ENCODE peak calls at places on chromosomes 7 and 10, in six cellular contexts. H is tibial artery, V is left ventricle myocardium inferior, R is neural crest cell, I is uterus, T is adrenal gland. M is an unnamed sample.

GRCh38 chr7:84092207-84092606 is 102.4 kb downstream of the SEMA3A start:
- DNase-seq in H (no peak), V (no peak), R (no peak), I (no peak), T (no peak), M (no peak)

GRCh38 chr7:8056431-8056830 is 87.8 kb downstream of the GLCCI1 start:
- DNase-seq in H (no peak), V (no peak), R (no peak), I (no peak), T (no peak), M (no peak)

GRCh38 chr7:77351539-77352004 is 64.6 kb downstream of the GSAP start:
- DNase-seq in H (no peak), V (peak; percentile 28), R (no peak), I (no peak), T (no peak), M (no peak)

GRCh38 chr10:127196227-127196954 is at the start of gene INSYN2A:
- DNase-seq in H (no peak), V (peak; percentile 32), R (peak; percentile 29), I (peak; percentile 42), T (no peak), M (no peak)

GRCh38 chr7:36115448-36116321 is 37.4 kb upstream of the EEPD1 start:
- DNase-seq in H (peak; percentile 75), V (peak; percentile 56), R (no peak), I (peak; percentile 77), T (peak; percentile 92), M (peak; percentile 76)

GRCh38 chr10:317219-317868 is 182.1 kb downstream of the ZMYND11 start:
- DNase-seq in H (no peak), V (peak; percentile 49), R (no peak), I (peak; percentile 36), T (peak; percentile 39), M (no peak)

GRCh38 chr7:134710854-134711624 is 64.4 kb downstream of the BPGM start:
- DNase-seq in H (no peak), V (no peak), R (no peak), I (no peak), T (no peak), M (no peak)

GRCh38 chr7:99384523-99384922 is 10.0 kb downstream of the ARPC1B start:
- DNase-seq in H (no peak), V (no peak), R (no peak), I (no peak), T (no peak), M (no peak)

GRCh38 chr7:121563177-121563576 is 167.1 kb upstream of the FAM3C start:
- DNase-seq in H (no peak), V (no peak), R (no peak), I (no peak), T (no peak), M (no peak)

GRCh38 chr7:101943306-101943705 is 125.9 kb downstream of the CUX1 start:
- DNase-seq in H (no peak), V (no peak), R (no peak), I (no peak), T (no peak), M (no peak)

GRCh38 chr7:55177589-55178261 is 158.9 kb downstream of the EGFR start:
- DNase-seq in H (no peak), V (peak; percentile 51), R (peak; percentile 14), I (no peak), T (no peak), M (no peak)

GRCh38 chr7:132937286-132937685 is 144.6 kb downstream of the CHCHD3 start:
- DNase-seq in H (no peak), V (no peak), R (no peak), I (no peak), T (no peak), M (no peak)

GRCh38 chr10:104330168-104331117 is 7.8 kb downstream of the ITPRIP start:
- DNase-seq in H (peak; percentile 87), V (no peak), R (no peak), I (peak; percentile 86), T (peak; percentile 67), M (no peak)

GRCh38 chr10:66834802-66835201 is 91.0 kb upstream of the LRRTM3 start:
- DNase-seq in H (no peak), V (no peak), R (no peak), I (no peak), T (no peak), M (no peak)

GRCh38 chr10:22479419-22479818 is 134.1 kb downstream of the SPAG6 start:
- DNase-seq in H (no peak), V (peak; percentile 34), R (no peak), I (no peak), T (no peak), M (no peak)

GRCh38 chr10:128884496-128884895 is 582.5 kb upstream of the MGMT start:
- DNase-seq in H (no peak), V (no peak), R (no peak), I (no peak), T (no peak), M (no peak)

GRCh38 chr7:134567368-134567767 is 18.5 kb downstream of the AKR1B15 start:
- DNase-seq in H (no peak), V (no peak), R (no peak), I (no peak), T (no peak), M (no peak)

GRCh38 chr10:97483526-97483925 is 14.7 kb downstream of the MMS19 start:
- DNase-seq in H (no peak), V (no peak), R (no peak), I (no peak), T (no peak), M (no peak)

GRCh38 chr10:37434091-37434490 is 308.7 kb downstream of the ANKRD30A start:
- DNase-seq in H (no peak), V (no peak), R (no peak), I (no peak), T (no peak), M (no peak)

GRCh38 chr10:70851597-70852475 is 36.1 kb downstream of the SGPL1 start:
- DNase-seq in H (no peak), V (no peak), R (no peak), I (no peak), T (no peak), M (no peak)

GRCh38 chr10:76329891-76330575 is 898.6 kb downstream of the LRMDA start:
- DNase-seq in H (no peak), V (no peak), R (no peak), I (no peak), T (no peak), M (no peak)

GRCh38 chr10:76334306-76334705 is 902.9 kb downstream of the LRMDA start:
- DNase-seq in H (no peak), V (no peak), R (no peak), I (peak; percentile 61), T (no peak), M (no peak)

GRCh38 chr10:76333801-76334200 is 902.4 kb downstream of the LRMDA start:
- DNase-seq in H (no peak), V (no peak), R (no peak), I (no peak), T (no peak), M (no peak)

GRCh38 chr10:76333331-76333730 is 901.9 kb downstream of the LRMDA start:
- DNase-seq in H (no peak), V (no peak), R (no peak), I (no peak), T (no peak), M (no peak)

DNA sequence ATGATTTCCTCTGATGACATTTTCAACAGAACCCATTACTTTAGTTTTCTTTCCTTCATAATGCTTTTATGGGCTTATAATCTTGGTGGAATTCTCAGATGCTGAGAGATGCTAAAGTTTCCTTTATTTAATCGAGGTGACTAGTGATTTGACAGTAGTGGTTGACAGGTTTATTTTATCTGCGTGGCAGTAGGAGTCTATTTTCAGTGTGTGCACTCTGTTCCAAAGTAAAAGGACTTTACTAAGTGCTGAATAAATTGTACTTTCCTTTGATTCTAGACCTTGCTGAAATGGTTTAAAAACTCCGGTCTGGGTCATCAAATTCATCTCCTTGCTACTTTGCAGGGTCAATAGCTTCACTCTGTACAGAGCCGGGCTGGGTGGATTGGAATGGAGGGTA is 900.3 kb downstream of the LRMDA start:
- DNase-seq in H (no peak), V (no peak), R (no peak), I (no peak), T (no peak), M (no peak)
- TF ChIP-seq CTCF in H (no peak), V (no peak), R (no peak), I (no peak), T (no peak), M (no peak)

DNA sequence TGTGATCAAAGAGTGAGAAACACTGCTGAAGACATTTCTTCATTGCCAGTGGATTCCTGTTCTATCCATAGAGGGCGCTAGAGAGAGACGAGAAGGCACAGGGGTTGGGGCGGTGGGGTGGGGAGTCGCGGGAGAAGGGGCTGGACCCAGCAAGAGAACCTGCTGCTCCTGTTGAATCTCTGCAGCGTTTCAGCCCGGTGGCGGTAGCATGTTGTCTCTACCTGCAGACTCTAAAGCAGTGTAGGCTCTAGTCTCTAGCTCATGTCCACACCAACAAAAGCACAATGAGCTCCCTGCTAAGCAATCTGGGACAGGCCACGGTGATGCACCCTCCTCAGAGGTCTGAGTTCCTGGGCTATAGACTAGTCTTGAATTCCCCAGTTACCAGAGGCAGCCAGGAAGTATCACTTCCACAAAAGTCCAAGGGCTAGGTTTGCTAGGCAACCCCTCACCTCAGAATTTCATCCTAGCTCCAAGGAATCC is 167.7 kb downstream of the DGKB start:
- DNase-seq in H (no peak), V (no peak), R (peak; percentile 1), I (no peak), T (no peak), M (no peak)
- TF ChIP-seq CTCF in H (no peak), V (peak; percentile 48), R (peak; percentile 59), I (no peak), T (no peak), M (no peak)

DNA sequence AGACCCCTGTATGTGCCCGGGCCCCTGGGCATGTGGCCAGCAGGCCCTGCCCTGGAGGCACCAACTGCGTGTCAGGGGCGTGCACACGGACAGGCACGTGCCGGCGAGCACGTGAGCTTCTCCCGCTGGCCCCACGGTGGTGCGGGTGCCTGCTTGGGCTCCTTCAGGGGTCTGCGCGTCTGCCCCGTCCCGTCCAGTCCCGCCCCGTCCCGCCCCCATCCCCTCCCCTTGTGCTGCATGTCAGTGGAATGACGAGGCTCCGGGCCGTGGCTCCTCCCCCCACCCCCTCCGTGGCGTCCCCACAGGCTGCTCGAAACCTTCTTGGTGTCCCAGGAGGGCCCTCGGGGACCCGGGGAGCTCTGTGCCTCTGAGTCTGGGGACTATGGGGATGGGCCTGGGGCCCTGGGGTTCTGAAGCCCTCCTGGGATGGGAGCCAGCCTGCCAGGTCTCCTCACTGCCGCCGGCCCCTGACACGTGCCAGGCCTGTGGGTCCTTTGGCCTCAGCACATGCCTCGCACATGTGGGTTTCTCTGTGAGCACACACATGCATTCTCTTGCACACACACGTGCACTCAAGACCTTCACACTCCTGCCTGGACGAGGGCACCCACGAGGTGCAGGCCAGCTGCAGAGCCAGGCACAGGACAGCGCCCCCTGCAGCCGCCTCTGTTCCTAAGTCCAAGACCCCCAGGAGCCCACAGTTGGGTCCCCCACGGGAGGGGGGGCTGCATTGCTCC is 27.5 kb upstream of the AMZ1 start:
- DNase-seq in H (no peak), V (no peak), R (no peak), I (no peak), T (no peak), M (no peak)
- TF ChIP-seq CTCF in H (no peak), V (no peak), R (no peak), I (no peak), T (peak; percentile 6), M (no peak)

DNA sequence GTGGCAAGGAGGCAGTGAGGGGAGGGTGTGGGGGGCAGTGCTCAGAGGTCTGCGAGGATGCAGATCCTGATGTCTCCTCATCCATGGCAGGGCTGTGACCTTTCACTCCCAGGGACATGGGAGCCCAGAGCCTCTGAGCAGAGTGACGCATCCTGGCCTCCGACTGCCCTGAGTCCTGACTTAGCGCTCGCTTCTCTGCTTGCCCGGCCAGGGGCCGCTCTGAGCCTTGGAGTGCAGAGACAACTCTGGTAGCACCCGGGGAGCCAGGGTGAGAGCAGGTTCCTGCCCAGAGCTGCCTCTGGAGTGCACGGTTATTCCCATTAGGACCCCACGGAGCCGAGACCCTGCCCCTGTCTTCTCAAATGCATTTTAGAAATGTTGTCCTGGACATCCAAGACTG is 188.0 kb downstream of the TCERG1L start:
- DNase-seq in H (no peak), V (no peak), R (no peak), I (no peak), T (no peak), M (no peak)
- TF ChIP-seq CTCF in H (no peak), V (no peak), R (no peak), I (no peak), T (no peak), M (no peak)